ENCODE peak calls at places on chromosomes 5 and 9, in seven cellular contexts. P is sigmoid colon, W is body of pancreas, S is BE2C, D is uterus, T is left lung, B is adipocyte. X is an unnamed sample. For H3K4me1, the result is how much of the 10 kb centered on the place peaks cover.

GRCh38 chr5:134038143-134038542 is 33.4 kb upstream of the VDAC1 start:
- DNase-seq in P (no peak), W (no peak), S (no peak), D (no peak), T (no peak), B (no peak), X (no peak)

GRCh38 chr9:10946676-10947410 is 334.0 kb upstream of the PTPRD start:
- DNase-seq in P (no peak), W (no peak), S (no peak), D (no peak), T (peak), B (no peak), X (no peak)

GRCh38 chr5:16552666-16553343 is 64.0 kb downstream of the RETREG1 start:
- DNase-seq in P (peak), W (peak), S (peak), D (peak), T (peak), B (peak), X (peak)

GRCh38 chr9:124000784-124001444 is 10.7 kb upstream of the LHX2 start:
- DNase-seq in P (no peak), W (no peak), S (no peak), D (no peak), T (no peak), B (no peak), X (no peak)

GRCh38 chr9:134165357-134166315 is 1.3 kb upstream of the RNU6ATAC start:
- DNase-seq in P (no peak), W (peak), S (no peak), D (peak), T (peak), B (peak), X (peak)

GRCh38 chr9:13876741-13877140 is 437.2 kb downstream of the NFIB start:
- DNase-seq in P (no peak), W (no peak), S (no peak), D (no peak), T (no peak), B (no peak), X (no peak)

GRCh38 chr5:163473613-163474243 is 13.3 kb downstream of the HMMR start:
- DNase-seq in P (no peak), W (no peak), S (no peak), D (no peak), T (no peak), B (peak), X (no peak)

GRCh38 chr9:93954436-93955355 is at the start of gene BARX1:
- DNase-seq in P (peak), W (no peak), S (no peak), D (no peak), T (no peak), B (peak), X (no peak)

GRCh38 chr5:80229902-80230255 is 26.0 kb downstream of the SERINC5 start:
- DNase-seq in P (no peak), W (no peak), S (no peak), D (no peak), T (no peak), B (no peak), X (no peak)

GRCh38 chr5:149519624-149520023 is 31.6 kb downstream of the CSNK1A1 start:
- DNase-seq in P (no peak), W (peak), S (no peak), D (no peak), T (no peak), B (no peak), X (no peak)

GRCh38 chr5:34578962-34579361 is 77.2 kb upstream of the RAI14 start:
- DNase-seq in P (no peak), W (no peak), S (no peak), D (no peak), T (no peak), B (no peak), X (no peak)

GRCh38 chr9:95112436-95113280 is 204.9 kb downstream of the FANCC start:
- DNase-seq in P (peak), W (no peak), S (no peak), D (no peak), T (no peak), B (no peak), X (no peak)

GRCh38 chr9:33107762-33108161 is 31.3 kb upstream of the SMU1 start:
- DNase-seq in P (no peak), W (no peak), S (no peak), D (no peak), T (no peak), B (no peak), X (no peak)

GRCh38 chr9:130893250-130894101 is 3.1 kb downstream of the QRFP start:
- DNase-seq in P (no peak), W (peak), S (peak), D (no peak), T (peak), B (no peak), X (no peak)

GRCh38 chr9:131259432-131259885 is 16.9 kb downstream of the FAM78A start:
- DNase-seq in P (no peak), W (no peak), S (no peak), D (no peak), T (peak), B (no peak), X (no peak)

GRCh38 chr9:114908796-114909448 is 21.5 kb downstream of the TNFSF8 start:
- DNase-seq in P (no peak), W (no peak), S (no peak), D (no peak), T (no peak), B (no peak), X (no peak)

GRCh38 chr9:35852876-35853865 is 17.0 kb downstream of the OR13J1 start:
- DNase-seq in P (peak), W (no peak), S (no peak), D (peak), T (no peak), B (no peak), X (no peak)

GRCh38 chr9:100072805-100073204 is 26.0 kb downstream of the ERP44 start:
- DNase-seq in P (no peak), W (no peak), S (no peak), D (no peak), T (no peak), B (no peak), X (no peak)

GRCh38 chr5:74257645-74258328 is 382.7 kb downstream of the ENC1 start:
- DNase-seq in P (peak), W (peak), S (no peak), D (peak), T (no peak), B (no peak), X (no peak)

GRCh38 chr5:159097461-159098284 is 2.0 kb downstream of the EBF1 start:
- DNase-seq in P (no peak), W (peak), S (peak), D (peak), T (no peak), B (peak), X (no peak)

GRCh38 chr5:77771452-77771851 is 4.7 kb downstream of the TBCA start:
- DNase-seq in P (no peak), W (no peak), S (no peak), D (no peak), T (no peak), B (no peak), X (no peak)
- H3K4me1 ChIP-seq in P (under half), W (under half), S (under half), D (under half), T (half or more), B (under half), X (half or more)

DNA sequence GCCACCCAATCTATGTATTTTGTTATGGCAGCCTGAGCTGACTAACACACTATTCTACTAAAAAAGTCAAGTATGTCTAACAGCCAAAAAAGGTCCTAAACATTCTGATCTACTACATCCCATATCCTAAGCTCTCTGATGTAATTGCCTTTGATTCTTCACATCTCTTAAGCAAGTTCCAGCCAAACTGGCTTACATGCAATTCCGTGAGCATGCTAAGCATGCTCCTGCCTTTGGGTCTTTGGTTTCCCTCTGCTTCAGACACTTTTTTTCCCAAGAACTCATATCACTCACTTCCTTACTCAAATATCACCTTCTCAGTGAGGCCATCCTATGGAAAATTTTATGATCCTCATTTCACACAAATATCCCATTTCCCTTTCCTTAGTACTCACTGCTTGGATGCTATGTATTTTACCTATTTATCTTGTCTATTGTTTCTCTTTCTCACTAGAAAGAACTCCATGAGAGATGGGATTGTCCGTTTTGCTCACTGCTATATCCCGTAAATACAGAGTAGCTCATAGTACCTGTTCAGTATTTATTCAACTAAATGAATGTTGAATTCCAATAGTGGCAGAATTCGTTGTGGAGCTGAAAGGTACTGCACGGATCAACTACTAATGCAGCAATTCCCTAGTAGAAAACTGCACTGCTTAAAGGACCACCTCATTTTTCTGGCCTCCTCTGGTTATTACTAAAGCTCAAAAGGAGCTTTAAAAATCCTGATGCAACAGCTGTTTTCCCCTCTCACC is 2.3 kb upstream of the SLC12A2 start:
- DNase-seq in P (no peak), W (no peak), S (no peak), D (no peak), T (no peak), B (peak), X (no peak)
- H3K4me3 ChIP-seq in P (peak), W (no peak), S (no peak), D (peak), T (peak), B (peak), X (no peak)

DNA sequence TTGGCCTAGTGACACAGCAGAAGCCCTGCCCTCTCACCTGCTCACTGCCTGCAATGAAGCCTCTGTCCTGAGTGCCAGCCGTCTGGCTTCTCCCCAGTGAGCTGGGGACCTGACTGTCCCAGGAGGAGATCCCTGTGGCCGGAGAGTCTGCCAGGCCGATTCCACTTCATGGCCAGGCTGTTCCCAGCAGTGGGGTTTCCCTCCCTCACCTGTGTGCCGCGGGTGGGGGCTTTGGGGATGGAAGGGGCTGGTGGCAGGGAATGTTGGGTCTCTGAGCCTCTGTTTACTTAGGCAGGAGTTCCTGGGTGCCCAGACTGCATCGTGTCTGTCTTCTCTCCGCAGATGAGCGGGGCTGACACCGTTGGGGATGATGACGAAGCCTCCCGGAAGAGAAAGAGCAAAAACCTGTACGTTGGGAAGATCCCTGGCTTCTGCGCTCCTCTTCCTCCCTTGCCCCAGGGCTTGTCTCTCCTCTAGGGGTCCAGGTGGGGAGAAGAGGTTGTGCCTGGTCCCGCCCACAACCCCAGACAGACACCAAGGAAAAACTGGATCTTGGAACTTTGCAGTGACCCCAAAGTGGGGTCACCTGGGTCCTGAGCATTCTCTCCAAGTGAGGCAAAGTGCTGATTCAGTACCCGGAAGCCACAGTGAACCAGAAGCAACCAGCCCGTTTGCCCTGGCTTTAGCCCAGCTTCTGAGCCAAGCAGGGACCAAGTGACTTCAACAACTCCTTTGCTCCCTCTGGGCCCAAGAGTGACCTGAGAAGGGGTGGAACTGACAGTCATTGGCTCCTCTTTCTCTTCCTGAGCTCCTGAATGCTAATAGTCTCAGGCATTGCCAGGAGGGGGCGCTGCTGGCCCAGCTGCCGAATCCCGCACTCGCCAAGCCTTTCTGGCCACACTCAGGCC is 127.7 kb downstream of the RGS3 start:
- DNase-seq in P (peak), W (peak), S (peak), D (peak), T (peak), B (peak), X (peak)
- H3K4me1 ChIP-seq in P (half or more), W (half or more), S (under half), D (under half), T (half or more), B (under half), X (under half)

DNA sequence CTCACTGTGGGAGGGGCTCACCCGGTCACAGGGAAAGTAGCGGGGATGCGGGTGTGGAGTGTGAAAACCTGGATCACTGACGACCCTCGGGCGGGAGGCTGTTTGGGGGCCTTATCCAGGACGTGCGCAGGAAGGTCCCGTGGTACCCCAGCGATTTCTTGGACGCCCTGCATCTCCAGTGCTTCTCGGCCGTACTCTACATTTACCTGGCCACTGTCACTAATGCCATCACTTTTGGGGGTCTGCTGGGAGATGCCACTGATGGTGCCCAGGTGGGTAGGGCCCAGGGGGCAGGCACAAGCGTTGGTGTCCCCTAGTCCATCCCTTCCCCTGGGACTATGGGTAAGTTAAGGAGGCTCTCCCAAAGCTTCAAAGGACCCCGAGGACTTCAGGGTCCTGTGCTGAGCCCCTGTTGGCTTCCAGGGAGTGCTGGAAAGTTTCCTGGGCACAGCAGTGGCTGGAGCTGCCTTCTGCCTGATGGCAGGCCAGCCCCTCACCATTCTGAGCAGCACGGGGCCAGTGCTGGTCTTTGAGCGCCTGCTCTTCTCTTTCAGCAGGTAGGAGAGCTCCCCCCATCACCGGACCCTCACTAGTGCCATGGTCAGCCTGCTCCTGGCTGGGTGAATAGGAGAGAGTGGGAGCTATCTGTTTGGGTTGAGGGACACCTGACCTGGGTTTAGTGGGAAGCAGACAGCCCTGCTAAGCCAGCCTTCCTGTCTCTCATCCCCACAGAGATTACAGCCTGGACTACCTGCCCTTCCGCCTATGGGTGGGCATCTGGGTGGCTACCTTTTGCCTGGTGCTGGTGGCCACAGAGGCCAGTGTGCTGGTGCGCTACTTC is 3.9 kb downstream of the SLC4A9 start:
- DNase-seq in P (no peak), W (no peak), S (no peak), D (no peak), T (no peak), B (no peak), X (no peak)
- H3K4me3 ChIP-seq in P (no peak), W (no peak), S (peak), D (no peak), T (no peak), B (peak), X (peak)

GRCh38 chr9:7960615-7961014 is 161.0 kb upstream of the DMAC1 start:
- DNase-seq in P (no peak), W (no peak), S (no peak), D (no peak), T (no peak), B (no peak), X (no peak)
- H3K4me1 ChIP-seq in P (under half), W (under half), S (under half), D (under half), T (under half), B (under half), X (under half)

DNA sequence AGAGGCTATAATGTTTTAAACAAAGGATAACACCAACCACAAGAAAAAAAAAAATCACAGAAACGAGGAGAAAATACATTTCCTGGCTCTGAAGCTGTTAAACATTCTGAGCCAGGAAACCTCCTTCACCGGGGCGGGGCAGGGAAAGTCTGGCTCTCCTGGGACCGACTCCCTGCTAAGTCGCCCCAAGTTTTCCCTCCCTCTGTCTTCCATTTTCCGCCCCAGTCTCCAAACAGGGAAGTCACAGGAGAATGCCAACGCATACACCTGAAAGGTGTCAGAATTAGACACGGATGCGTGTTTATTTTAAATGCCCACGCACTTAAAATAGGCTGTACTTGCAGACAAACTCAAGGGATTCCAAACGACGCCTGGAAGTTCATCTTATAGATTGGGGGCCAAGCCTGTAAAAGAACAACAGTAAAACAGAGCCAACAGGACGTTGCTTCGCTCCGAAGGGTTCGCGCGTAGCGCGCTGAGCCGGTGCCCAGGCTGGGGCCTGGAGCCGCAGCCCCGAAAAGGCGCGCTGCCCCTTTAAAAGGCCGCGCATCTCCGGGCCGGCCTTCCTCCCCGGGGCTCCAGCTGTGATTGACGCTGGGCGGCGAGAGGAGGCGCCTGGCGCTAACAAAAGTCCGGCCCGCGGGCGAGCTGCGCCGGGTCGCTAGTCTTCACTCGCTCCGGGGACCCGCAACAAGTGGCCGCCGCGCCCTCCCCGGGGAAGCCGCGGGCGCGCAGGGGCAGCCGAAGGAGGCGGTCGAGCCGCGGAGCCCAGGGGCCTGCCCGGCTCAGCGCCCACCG is at the start of gene FBXL7:
- DNase-seq in P (peak), W (peak), S (peak), D (peak), T (peak), B (peak), X (no peak)
- H3K4me3 ChIP-seq in P (peak), W (peak), S (peak), D (peak), T (peak), B (peak), X (no peak)

GRCh38 chr5:168072665-168073064 is 218.8 kb upstream of the WWC1 start:
- DNase-seq in P (no peak), W (no peak), S (no peak), D (no peak), T (no peak), B (no peak), X (no peak)
- H3K4me1 ChIP-seq in P (under half), W (under half), S (under half), D (under half), T (under half), B (under half), X (under half)

DNA sequence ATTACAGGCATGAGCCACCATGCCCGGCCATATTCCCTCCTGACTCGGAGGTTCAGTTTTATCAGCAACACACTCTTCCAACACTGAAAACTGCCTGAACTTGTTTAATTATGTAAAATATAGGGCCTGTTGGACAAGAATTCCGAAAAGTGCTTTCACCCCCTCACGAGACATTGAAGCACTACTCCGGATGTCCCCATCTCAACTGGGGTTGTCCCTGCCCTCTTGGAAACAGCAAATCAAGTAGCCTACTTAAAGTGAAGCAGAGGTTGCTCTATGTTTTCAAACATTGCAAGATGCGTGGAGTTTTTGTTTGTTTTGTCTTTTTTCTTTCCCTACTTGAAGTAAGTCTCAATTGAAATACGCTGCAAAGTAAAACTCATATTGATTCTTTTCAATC is 7.6 kb downstream of the PTGER4 start:
- DNase-seq in P (no peak), W (no peak), S (no peak), D (no peak), T (no peak), B (no peak), X (no peak)
- H3K4me3 ChIP-seq in P (no peak), W (no peak), S (no peak), D (no peak), T (peak), B (no peak), X (no peak)

DNA sequence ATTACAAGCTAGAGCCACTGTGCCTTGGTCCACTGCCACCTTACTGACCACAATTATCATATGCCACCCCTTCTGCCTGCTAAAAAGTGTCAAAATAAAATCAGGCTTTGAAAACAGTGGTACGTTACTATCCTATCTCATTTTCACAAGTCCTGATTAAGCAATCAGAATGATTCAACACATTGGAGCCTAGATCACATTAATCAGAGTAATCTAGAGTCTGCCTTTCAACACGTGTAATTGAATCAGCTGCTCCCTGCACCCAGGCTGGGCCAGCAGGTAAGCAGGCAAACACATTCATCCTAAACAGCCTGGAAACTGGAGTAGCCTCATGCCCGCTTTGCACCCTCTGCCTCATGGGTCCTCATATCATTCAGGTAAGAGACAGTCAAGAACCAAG is 186.2 kb downstream of the DCP2 start:
- DNase-seq in P (no peak), W (no peak), S (no peak), D (no peak), T (no peak), B (no peak), X (no peak)
- H3K4me1 ChIP-seq in P (under half), W (under half), S (under half), D (under half), T (under half), B (under half), X (under half)